ENCODE peak calls at places on chromosomes 5 and 9, in four cellular contexts. One of them, this sample, is unnamed.

GRCh38 chr5:180670586-180671359 is 21.4 kb upstream of the FLT4 start:
- DNase-seq in iris pigment epithelial cell: peak
- DNase-seq in activated CD8-positive, alpha-beta memory T cell treated with anti-CD3 and anti-CD28 coated beads for 4 hours: peak
- DNase-seq in activated CD4-positive, CD25-positive, alpha-beta regulatory T cell: no peak
- DNase-seq in this sample: peak

GRCh38 chr9:107337676-107338590 is 54.9 kb downstream of the RAD23B start:
- DNase-seq in iris pigment epithelial cell: no peak
- DNase-seq in activated CD8-positive, alpha-beta memory T cell treated with anti-CD3 and anti-CD28 coated beads for 4 hours: no peak
- DNase-seq in activated CD4-positive, CD25-positive, alpha-beta regulatory T cell: no peak
- DNase-seq in this sample: no peak

GRCh38 chr5:16952968-16953671 is 17.0 kb upstream of the MYO10 start:
- DNase-seq in iris pigment epithelial cell: no peak
- DNase-seq in activated CD8-positive, alpha-beta memory T cell treated with anti-CD3 and anti-CD28 coated beads for 4 hours: no peak
- DNase-seq in activated CD4-positive, CD25-positive, alpha-beta regulatory T cell: no peak
- DNase-seq in this sample: no peak

GRCh38 chr9:11319477-11320060 is 706.8 kb upstream of the PTPRD start:
- DNase-seq in iris pigment epithelial cell: peak
- DNase-seq in activated CD8-positive, alpha-beta memory T cell treated with anti-CD3 and anti-CD28 coated beads for 4 hours: no peak
- DNase-seq in activated CD4-positive, CD25-positive, alpha-beta regulatory T cell: no peak
- DNase-seq in this sample: peak

GRCh38 chr9:119365291-119366027 is 3.8 kb downstream of the BRINP1 start:
- DNase-seq in iris pigment epithelial cell: peak
- DNase-seq in activated CD8-positive, alpha-beta memory T cell treated with anti-CD3 and anti-CD28 coated beads for 4 hours: no peak
- DNase-seq in activated CD4-positive, CD25-positive, alpha-beta regulatory T cell: no peak
- DNase-seq in this sample: peak

GRCh38 chr9:106875548-106875947 is 12.6 kb downstream of the ZNF462 start:
- DNase-seq in iris pigment epithelial cell: no peak
- DNase-seq in activated CD8-positive, alpha-beta memory T cell treated with anti-CD3 and anti-CD28 coated beads for 4 hours: no peak
- DNase-seq in activated CD4-positive, CD25-positive, alpha-beta regulatory T cell: no peak
- DNase-seq in this sample: no peak

GRCh38 chr5:168734657-168735344 is 155.6 kb upstream of the PANK3 start:
- DNase-seq in iris pigment epithelial cell: no peak
- DNase-seq in activated CD8-positive, alpha-beta memory T cell treated with anti-CD3 and anti-CD28 coated beads for 4 hours: no peak
- DNase-seq in activated CD4-positive, CD25-positive, alpha-beta regulatory T cell: no peak
- DNase-seq in this sample: no peak

GRCh38 chr5:13143630-13144029 is 800.9 kb downstream of the DNAH5 start:
- DNase-seq in iris pigment epithelial cell: no peak
- DNase-seq in activated CD8-positive, alpha-beta memory T cell treated with anti-CD3 and anti-CD28 coated beads for 4 hours: no peak
- DNase-seq in activated CD4-positive, CD25-positive, alpha-beta regulatory T cell: no peak
- DNase-seq in this sample: no peak

GRCh38 chr9:114409103-114409780 is 21.5 kb upstream of the AKNA start:
- DNase-seq in iris pigment epithelial cell: peak
- DNase-seq in activated CD8-positive, alpha-beta memory T cell treated with anti-CD3 and anti-CD28 coated beads for 4 hours: no peak
- DNase-seq in activated CD4-positive, CD25-positive, alpha-beta regulatory T cell: no peak
- DNase-seq in this sample: peak

GRCh38 chr9:33517373-33517772 is 6.7 kb upstream of the ANKRD18B start:
- DNase-seq in iris pigment epithelial cell: peak
- DNase-seq in activated CD8-positive, alpha-beta memory T cell treated with anti-CD3 and anti-CD28 coated beads for 4 hours: no peak
- DNase-seq in activated CD4-positive, CD25-positive, alpha-beta regulatory T cell: no peak
- DNase-seq in this sample: peak

GRCh38 chr5:168978015-168978414 is 322.9 kb downstream of the SLIT3 start:
- DNase-seq in iris pigment epithelial cell: peak
- DNase-seq in activated CD8-positive, alpha-beta memory T cell treated with anti-CD3 and anti-CD28 coated beads for 4 hours: no peak
- DNase-seq in activated CD4-positive, CD25-positive, alpha-beta regulatory T cell: no peak
- DNase-seq in this sample: peak

GRCh38 chr5:174935854-174936474 is 211.6 kb downstream of the MSX2 start:
- DNase-seq in iris pigment epithelial cell: peak
- DNase-seq in activated CD8-positive, alpha-beta memory T cell treated with anti-CD3 and anti-CD28 coated beads for 4 hours: no peak
- DNase-seq in activated CD4-positive, CD25-positive, alpha-beta regulatory T cell: peak
- DNase-seq in this sample: peak

GRCh38 chr9:3177921-3178320 is 334.0 kb upstream of the PUM3 start:
- DNase-seq in iris pigment epithelial cell: peak
- DNase-seq in activated CD8-positive, alpha-beta memory T cell treated with anti-CD3 and anti-CD28 coated beads for 4 hours: no peak
- DNase-seq in activated CD4-positive, CD25-positive, alpha-beta regulatory T cell: no peak
- DNase-seq in this sample: no peak

GRCh38 chr5:158261669-158262367 is 402.9 kb upstream of the CLINT1 start:
- DNase-seq in iris pigment epithelial cell: no peak
- DNase-seq in activated CD8-positive, alpha-beta memory T cell treated with anti-CD3 and anti-CD28 coated beads for 4 hours: no peak
- DNase-seq in activated CD4-positive, CD25-positive, alpha-beta regulatory T cell: no peak
- DNase-seq in this sample: no peak

GRCh38 chr9:114894801-114895433 is 35.5 kb downstream of the TNFSF8 start:
- DNase-seq in iris pigment epithelial cell: peak
- DNase-seq in activated CD8-positive, alpha-beta memory T cell treated with anti-CD3 and anti-CD28 coated beads for 4 hours: no peak
- DNase-seq in activated CD4-positive, CD25-positive, alpha-beta regulatory T cell: no peak
- DNase-seq in this sample: peak

GRCh38 chr5:141617682-141618029 is 1.1 kb downstream of the DIAPH1 start:
- DNase-seq in iris pigment epithelial cell: no peak
- DNase-seq in activated CD8-positive, alpha-beta memory T cell treated with anti-CD3 and anti-CD28 coated beads for 4 hours: no peak
- DNase-seq in activated CD4-positive, CD25-positive, alpha-beta regulatory T cell: no peak
- DNase-seq in this sample: peak

GRCh38 chr5:80414113-80414512 is 6.2 kb downstream of the ZFYVE16 start:
- DNase-seq in iris pigment epithelial cell: peak
- DNase-seq in activated CD8-positive, alpha-beta memory T cell treated with anti-CD3 and anti-CD28 coated beads for 4 hours: no peak
- DNase-seq in activated CD4-positive, CD25-positive, alpha-beta regulatory T cell: no peak
- DNase-seq in this sample: no peak

GRCh38 chr5:109703827-109704226 is 14.1 kb downstream of the MAN2A1 start:
- DNase-seq in iris pigment epithelial cell: no peak
- DNase-seq in activated CD8-positive, alpha-beta memory T cell treated with anti-CD3 and anti-CD28 coated beads for 4 hours: no peak
- DNase-seq in activated CD4-positive, CD25-positive, alpha-beta regulatory T cell: no peak
- DNase-seq in this sample: no peak

GRCh38 chr5:52469835-52470234 is 317.9 kb upstream of the ITGA1 start:
- DNase-seq in iris pigment epithelial cell: no peak
- DNase-seq in activated CD8-positive, alpha-beta memory T cell treated with anti-CD3 and anti-CD28 coated beads for 4 hours: no peak
- DNase-seq in activated CD4-positive, CD25-positive, alpha-beta regulatory T cell: no peak
- DNase-seq in this sample: no peak

GRCh38 chr5:81854485-81854884 is 103.6 kb upstream of the SSBP2 start:
- DNase-seq in iris pigment epithelial cell: no peak
- DNase-seq in activated CD8-positive, alpha-beta memory T cell treated with anti-CD3 and anti-CD28 coated beads for 4 hours: no peak
- DNase-seq in activated CD4-positive, CD25-positive, alpha-beta regulatory T cell: no peak
- DNase-seq in this sample: no peak

GRCh38 chr9:83937861-83938455 is 16.7 kb upstream of the KIF27 start:
- DNase-seq in iris pigment epithelial cell: peak
- DNase-seq in activated CD8-positive, alpha-beta memory T cell treated with anti-CD3 and anti-CD28 coated beads for 4 hours: no peak
- DNase-seq in activated CD4-positive, CD25-positive, alpha-beta regulatory T cell: no peak
- DNase-seq in this sample: peak

GRCh38 chr5:142003266-142003800 is 9.5 kb downstream of the GNPDA1 start:
- DNase-seq in iris pigment epithelial cell: no peak
- DNase-seq in activated CD8-positive, alpha-beta memory T cell treated with anti-CD3 and anti-CD28 coated beads for 4 hours: no peak
- DNase-seq in activated CD4-positive, CD25-positive, alpha-beta regulatory T cell: no peak
- DNase-seq in this sample: no peak

GRCh38 chr5:172035039-172035438 is 28.6 kb upstream of the FBXW11 start:
- DNase-seq in iris pigment epithelial cell: no peak
- DNase-seq in activated CD8-positive, alpha-beta memory T cell treated with anti-CD3 and anti-CD28 coated beads for 4 hours: no peak
- DNase-seq in activated CD4-positive, CD25-positive, alpha-beta regulatory T cell: no peak
- DNase-seq in this sample: no peak

GRCh38 chr9:112751059-112751795 is 667 bp downstream of the SNX30 start:
- DNase-seq in iris pigment epithelial cell: peak
- DNase-seq in activated CD8-positive, alpha-beta memory T cell treated with anti-CD3 and anti-CD28 coated beads for 4 hours: no peak
- DNase-seq in activated CD4-positive, CD25-positive, alpha-beta regulatory T cell: peak
- DNase-seq in this sample: peak

GRCh38 chr5:107820339-107820880 is 149.7 kb upstream of the EFNA5 start:
- DNase-seq in iris pigment epithelial cell: peak
- DNase-seq in activated CD8-positive, alpha-beta memory T cell treated with anti-CD3 and anti-CD28 coated beads for 4 hours: no peak
- DNase-seq in activated CD4-positive, CD25-positive, alpha-beta regulatory T cell: no peak
- DNase-seq in this sample: no peak

GRCh38 chr5:158967566-158967965 is 132.2 kb downstream of the EBF1 start:
- DNase-seq in iris pigment epithelial cell: no peak
- DNase-seq in activated CD8-positive, alpha-beta memory T cell treated with anti-CD3 and anti-CD28 coated beads for 4 hours: no peak
- DNase-seq in activated CD4-positive, CD25-positive, alpha-beta regulatory T cell: no peak
- DNase-seq in this sample: peak

GRCh38 chr5:87361031-87361443 is 51.7 kb downstream of the CCNH start:
- DNase-seq in iris pigment epithelial cell: peak
- DNase-seq in activated CD8-positive, alpha-beta memory T cell treated with anti-CD3 and anti-CD28 coated beads for 4 hours: no peak
- DNase-seq in activated CD4-positive, CD25-positive, alpha-beta regulatory T cell: no peak
- DNase-seq in this sample: peak

GRCh38 chr9:70131296-70131695 is 87.6 kb downstream of the MAMDC2 start:
- DNase-seq in iris pigment epithelial cell: no peak
- DNase-seq in activated CD8-positive, alpha-beta memory T cell treated with anti-CD3 and anti-CD28 coated beads for 4 hours: no peak
- DNase-seq in activated CD4-positive, CD25-positive, alpha-beta regulatory T cell: no peak
- DNase-seq in this sample: no peak

GRCh38 chr9:6147847-6148246 is 67.8 kb upstream of the IL33 start:
- DNase-seq in iris pigment epithelial cell: peak
- DNase-seq in activated CD8-positive, alpha-beta memory T cell treated with anti-CD3 and anti-CD28 coated beads for 4 hours: no peak
- DNase-seq in activated CD4-positive, CD25-positive, alpha-beta regulatory T cell: no peak
- DNase-seq in this sample: no peak

GRCh38 chr5:77064040-77064439 is 23.0 kb downstream of the ZBED3 start:
- DNase-seq in iris pigment epithelial cell: no peak
- DNase-seq in activated CD8-positive, alpha-beta memory T cell treated with anti-CD3 and anti-CD28 coated beads for 4 hours: no peak
- DNase-seq in activated CD4-positive, CD25-positive, alpha-beta regulatory T cell: no peak
- DNase-seq in this sample: no peak

GRCh38 chr5:171336486-171337206 is 27.6 kb downstream of the TLX3 start:
- DNase-seq in iris pigment epithelial cell: peak
- DNase-seq in activated CD8-positive, alpha-beta memory T cell treated with anti-CD3 and anti-CD28 coated beads for 4 hours: no peak
- DNase-seq in activated CD4-positive, CD25-positive, alpha-beta regulatory T cell: no peak
- DNase-seq in this sample: peak

GRCh38 chr5:149300441-149300840 is 28.8 kb downstream of the AFAP1L1 start:
- DNase-seq in iris pigment epithelial cell: no peak
- DNase-seq in activated CD8-positive, alpha-beta memory T cell treated with anti-CD3 and anti-CD28 coated beads for 4 hours: no peak
- DNase-seq in activated CD4-positive, CD25-positive, alpha-beta regulatory T cell: no peak
- DNase-seq in this sample: no peak